ENCODE peak calls at places on chromosome 10, in four cellular contexts. R is sigmoid colon, W is colonic mucosa, L is thyroid gland. H is an unnamed sample.

GRCh38 chr10:6017781-6018354 is 40.5 kb upstream of the IL15RA start:
- DNase-seq in L (no peak), R (no peak), W (peak; percentile 63), H (no peak)

GRCh38 chr10:46523881-46524470 is 32.5 kb downstream of the GPRIN2 start:
- DNase-seq in W (no peak), R (peak; percentile 66), L (peak; percentile 88), H (peak; percentile 28)

GRCh38 chr10:24723386-24723787 is 300 bp downstream of the ARHGAP21 start:
- DNase-seq in W (peak; percentile 33), R (peak; percentile 66), L (peak; percentile 44), H (no peak)

GRCh38 chr10:52818019-52818418 is 45.4 kb upstream of the MBL2 start:
- DNase-seq in W (no peak), L (no peak), R (no peak), H (no peak)

GRCh38 chr10:21406595-21407218 is 118.8 kb downstream of the SKIDA1 start:
- DNase-seq in R (no peak), W (no peak), L (no peak), H (no peak)

GRCh38 chr10:71285180-71285545 is 33.9 kb upstream of the SLC29A3 start:
- DNase-seq in L (peak; percentile 47), W (peak; percentile 46), R (no peak), H (no peak)

GRCh38 chr10:132257907-132258306 is 49.8 kb downstream of the STK32C start:
- DNase-seq in W (no peak), R (no peak), L (no peak), H (no peak)

GRCh38 chr10:113844091-113844490 is 9.8 kb downstream of the DCLRE1A start:
- DNase-seq in L (no peak), R (no peak), W (no peak), H (no peak)

GRCh38 chr10:123009105-123009805 is 449 bp downstream of the ACADSB start:
- DNase-seq in L (peak; percentile 24), W (peak; percentile 37), R (peak; percentile 69), H (no peak)

GRCh38 chr10:43225004-43225786 is 41.7 kb downstream of the RASGEF1A start:
- DNase-seq in R (no peak), L (peak; percentile 2), W (no peak), H (no peak)

GRCh38 chr10:115125505-115125904 is 32.3 kb downstream of the ATRNL1 start:
- DNase-seq in L (no peak), R (no peak), W (no peak), H (no peak)

GRCh38 chr10:115747811-115748210 is 525.2 kb downstream of the GFRA1 start:
- DNase-seq in R (no peak), W (no peak), L (no peak), H (no peak)

GRCh38 chr10:26588611-26589010 is 108.9 kb upstream of the PDSS1 start:
- DNase-seq in W (no peak), L (no peak), R (no peak), H (no peak)

GRCh38 chr10:44747593-44748172 is 163.5 kb upstream of the TMEM72 start:
- DNase-seq in R (no peak), W (no peak), L (no peak), H (no peak)

GRCh38 chr10:21517134-21517982 is 8.1 kb downstream of the SKIDA1 start:
- DNase-seq in L (peak; percentile 61), W (no peak), R (peak; percentile 83), H (no peak)

GRCh38 chr10:110446954-110447608 is 50.6 kb upstream of the DUSP5 start:
- DNase-seq in W (no peak), L (no peak), R (peak; percentile 48), H (peak; percentile 35)

GRCh38 chr10:80161321-80162084 is 29.0 kb downstream of the PLAC9 start:
- DNase-seq in W (no peak), L (no peak), R (no peak), H (no peak)

GRCh38 chr10:121771957-121772356 is 155.9 kb downstream of the ATE1 start:
- DNase-seq in L (no peak), W (no peak), R (no peak), H (no peak)

GRCh38 chr10:49375611-49376010 is 20.3 kb downstream of the DRGX start:
- DNase-seq in W (no peak), R (no peak), L (no peak), H (no peak)

GRCh38 chr10:90111671-90112070 is 410.3 kb downstream of the KIF20B start:
- DNase-seq in R (no peak), L (no peak), W (no peak), H (no peak)

GRCh38 chr10:100888957-100889356 is 23.8 kb upstream of the SLF2 start:
- DNase-seq in W (no peak), L (no peak), R (no peak), H (no peak)

GRCh38 chr10:78777466-78778256 is 291.1 kb upstream of the ZMIZ1 start:
- DNase-seq in W (no peak), L (no peak), R (peak; percentile 94), H (no peak)

GRCh38 chr10:51789903-51790302 is 90.5 kb upstream of the CSTF2T start:
- DNase-seq in W (no peak), L (no peak), R (no peak), H (peak; percentile 25)

GRCh38 chr10:844552-844951 is 87.0 kb downstream of the LARP4B start:
- DNase-seq in L (no peak), R (no peak), W (no peak), H (no peak)

GRCh38 chr10:119872610-119872859 is at the start of gene MCMBP:
- DNase-seq in R (no peak), L (no peak), W (no peak), H (no peak)
- TF ChIP-seq CTCF in R (no peak), L (no peak), W (no peak), H (no peak)

DNA sequence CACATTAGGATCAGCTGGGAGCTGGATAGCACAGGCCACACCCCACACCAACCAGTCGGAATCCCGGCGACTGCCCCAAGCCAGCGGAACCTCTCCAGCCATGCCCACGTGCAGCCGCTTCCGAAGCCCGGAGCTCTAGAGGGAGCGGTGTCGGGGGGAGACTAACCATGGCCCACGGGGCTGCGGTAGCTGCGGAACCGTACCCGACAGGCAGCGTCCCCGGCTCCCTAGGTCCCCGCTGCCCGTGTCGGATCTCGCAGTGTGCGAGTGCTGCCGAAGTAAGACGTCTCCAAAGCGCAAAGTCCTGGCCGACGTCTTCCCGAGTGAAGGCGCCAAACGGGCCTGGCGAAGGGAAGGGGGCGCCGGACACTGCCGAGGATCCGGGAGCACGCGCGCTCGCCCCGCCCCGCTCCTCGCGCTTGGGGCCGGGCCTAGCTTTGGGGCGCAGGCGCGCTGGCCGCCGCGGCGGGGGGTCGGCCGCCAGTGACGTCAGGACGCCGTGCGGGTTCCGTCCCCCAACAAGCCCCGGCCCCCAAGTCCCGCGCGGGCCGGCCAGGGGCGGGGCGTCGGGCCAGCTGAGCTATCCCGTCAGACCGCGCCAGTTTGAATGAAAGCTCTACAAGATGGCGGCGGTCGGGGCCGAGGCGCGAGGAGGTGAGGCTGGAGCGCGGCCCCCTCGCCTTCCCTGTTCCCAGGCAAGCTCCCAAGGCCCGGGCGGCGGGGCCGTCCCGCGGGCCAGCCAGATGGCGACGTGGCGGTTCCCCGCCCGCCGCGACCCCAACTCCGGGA is at the start of gene SUV39H2:
- DNase-seq in L (peak; percentile 96), R (peak; percentile 98), W (peak; percentile 95), H (peak; percentile 86)
- TF ChIP-seq CTCF in L (no peak), R (no peak), W (no peak), H (peak; percentile 6)

DNA sequence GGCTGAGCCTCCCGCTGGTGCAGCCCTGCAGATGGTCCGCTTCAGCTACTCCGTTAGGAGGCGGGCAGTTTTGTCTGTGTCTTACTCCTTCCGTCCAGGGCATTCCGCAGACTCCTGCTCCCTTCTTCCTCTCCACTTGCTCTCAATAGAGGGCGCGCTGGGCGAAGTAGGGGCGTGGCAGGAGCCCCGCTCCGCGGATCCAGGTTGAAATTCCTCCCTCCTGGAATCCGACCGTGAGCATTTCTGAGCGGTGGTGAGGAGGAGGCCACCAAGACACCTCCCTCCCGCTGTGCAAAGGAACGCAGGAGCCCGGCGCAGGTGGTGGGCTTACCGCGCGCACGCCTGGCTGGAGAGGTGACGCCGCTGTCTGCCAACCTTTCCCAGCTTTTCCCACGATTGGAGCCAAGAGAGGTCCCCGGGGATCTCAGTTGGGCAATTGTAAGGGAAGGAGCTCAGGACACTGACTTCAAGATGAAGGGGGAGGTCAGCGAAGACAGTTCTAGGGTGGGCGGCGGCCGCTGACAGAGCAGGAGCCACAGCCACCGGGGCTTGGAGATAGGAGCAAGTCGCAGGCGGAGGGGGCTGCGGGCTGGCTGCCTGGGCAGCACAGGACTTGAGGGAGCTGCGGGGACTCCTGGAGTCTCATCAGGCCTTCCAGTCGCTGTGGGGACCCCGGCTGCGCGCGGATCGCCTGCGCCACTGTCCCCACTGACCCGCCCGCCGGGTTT is 1011.3 kb downstream of the XPNPEP1 start:
- DNase-seq in L (peak; percentile 59), R (peak; percentile 81), W (peak; percentile 62), H (no peak)
- TF ChIP-seq CTCF in L (peak; percentile 14), R (peak; percentile 39), W (no peak), H (peak; percentile 28)

GRCh38 chr10:88743999-88744398 is 15.8 kb upstream of the LIPN start:
- DNase-seq in L (no peak), R (no peak), W (peak; percentile 28), H (no peak)
- TF ChIP-seq CTCF in L (no peak), R (no peak), W (no peak), H (no peak)

DNA sequence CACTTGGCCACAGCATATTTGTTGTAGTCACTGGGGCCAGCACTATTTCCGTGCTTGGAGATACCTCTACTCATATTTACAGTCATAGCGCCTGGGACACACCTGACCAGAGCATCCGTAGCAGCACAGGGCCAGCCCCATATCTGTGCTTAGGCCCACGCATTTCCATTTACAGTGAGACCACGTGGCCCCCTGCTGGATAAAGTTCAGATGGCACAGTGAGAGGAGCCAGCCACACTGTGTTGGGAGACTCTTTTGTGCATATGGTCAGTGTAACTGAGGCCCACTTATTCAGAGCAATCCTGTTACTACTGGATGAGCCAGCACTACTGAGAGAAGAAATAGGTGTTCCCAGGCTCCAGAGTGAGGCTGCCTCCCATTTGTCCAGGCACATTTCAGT is 455.3 kb downstream of the REEP3 start:
- DNase-seq in W (peak; percentile 34), R (no peak), L (peak; percentile 23), H (no peak)
- TF ChIP-seq CTCF in W (peak; percentile 41), R (peak; percentile 12), L (no peak), H (peak; percentile 35)

GRCh38 chr10:11110499-11110898 is 92.8 kb downstream of the CELF2 start:
- DNase-seq in L (no peak), W (no peak), R (peak; percentile 71), H (no peak)

GRCh38 chr10:11114251-11114650 is 96.6 kb downstream of the CELF2 start:
- DNase-seq in W (no peak), R (no peak), L (no peak), H (no peak)

GRCh38 chr10:11115337-11115736 is 97.7 kb downstream of the CELF2 start:
- DNase-seq in R (no peak), W (no peak), L (no peak), H (no peak)

GRCh38 chr10:11112718-11113117 is 95.0 kb downstream of the CELF2 start:
- DNase-seq in W (no peak), L (no peak), R (no peak), H (no peak)

DNA sequence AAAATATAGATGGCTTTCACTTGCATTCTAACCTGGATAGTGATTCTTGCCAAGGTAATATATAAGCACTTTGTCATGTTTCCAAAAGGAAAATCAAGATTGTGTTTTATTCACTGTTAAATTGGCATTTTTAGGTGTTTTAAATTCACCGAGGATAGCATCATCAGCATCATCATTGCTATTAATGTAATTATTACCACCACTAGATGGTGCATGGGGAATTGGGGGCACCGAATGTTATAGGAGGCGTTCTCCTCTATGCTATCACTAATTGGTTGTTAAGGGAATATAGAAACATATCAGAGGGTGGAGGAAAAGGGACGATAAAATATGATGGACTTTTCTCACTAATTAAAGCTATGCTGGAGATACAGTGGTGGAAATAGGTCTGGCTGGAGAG is 95.5 kb downstream of the CELF2 start:
- DNase-seq in W (no peak), R (no peak), L (no peak), H (no peak)
- TF ChIP-seq CTCF in W (no peak), R (peak; percentile 27), L (no peak), H (no peak)